ENCODE peak calls at places on chromosomes 1 and 21, in five cellular contexts. One of them, this sample, is unnamed.

GRCh38 chr1:203702130-203702577 is 62.8 kb upstream of the LAX1 start:
- DNase-seq in choroid plexus epithelial cell: peak
- DNase-seq in sciatic nerve: peak
- DNase-seq in CD4-positive, alpha-beta T cell: peak
- DNase-seq in adrenal gland: peak
- DNase-seq in this sample: no peak

GRCh38 chr1:72075411-72075810 is 206.9 kb downstream of the NEGR1 start:
- DNase-seq in choroid plexus epithelial cell: no peak
- DNase-seq in sciatic nerve: no peak
- DNase-seq in CD4-positive, alpha-beta T cell: no peak
- DNase-seq in adrenal gland: no peak
- DNase-seq in this sample: no peak

GRCh38 chr1:32724678-32725594 is 22.4 kb upstream of the SYNC start:
- DNase-seq in choroid plexus epithelial cell: peak
- DNase-seq in sciatic nerve: no peak
- DNase-seq in CD4-positive, alpha-beta T cell: no peak
- DNase-seq in adrenal gland: peak
- DNase-seq in this sample: no peak

GRCh38 chr1:9561429-9561828 is 22.2 kb downstream of the SLC25A33 start:
- DNase-seq in choroid plexus epithelial cell: peak
- DNase-seq in sciatic nerve: no peak
- DNase-seq in CD4-positive, alpha-beta T cell: no peak
- DNase-seq in adrenal gland: peak
- DNase-seq in this sample: no peak

GRCh38 chr21:41459884-41460534 is 34.0 kb downstream of the MX1 start:
- DNase-seq in choroid plexus epithelial cell: no peak
- DNase-seq in sciatic nerve: no peak
- DNase-seq in CD4-positive, alpha-beta T cell: no peak
- DNase-seq in adrenal gland: no peak
- DNase-seq in this sample: no peak

GRCh38 chr1:180178511-180179161 is 24.0 kb downstream of the QSOX1 start:
- DNase-seq in choroid plexus epithelial cell: peak
- DNase-seq in sciatic nerve: peak
- DNase-seq in CD4-positive, alpha-beta T cell: peak
- DNase-seq in adrenal gland: peak
- DNase-seq in this sample: peak

GRCh38 chr1:55140137-55140536 is 75.0 kb downstream of the USP24 start:
- DNase-seq in choroid plexus epithelial cell: no peak
- DNase-seq in sciatic nerve: no peak
- DNase-seq in CD4-positive, alpha-beta T cell: no peak
- DNase-seq in adrenal gland: no peak
- DNase-seq in this sample: no peak

GRCh38 chr1:223611939-223612338 is 53.6 kb downstream of the CAPN8 start:
- DNase-seq in choroid plexus epithelial cell: no peak
- DNase-seq in sciatic nerve: no peak
- DNase-seq in CD4-positive, alpha-beta T cell: no peak
- DNase-seq in adrenal gland: no peak
- DNase-seq in this sample: no peak

GRCh38 chr1:19445417-19446342 is 39.7 kb downstream of the CAPZB start:
- DNase-seq in choroid plexus epithelial cell: peak
- DNase-seq in sciatic nerve: no peak
- DNase-seq in CD4-positive, alpha-beta T cell: no peak
- DNase-seq in adrenal gland: peak
- DNase-seq in this sample: no peak

GRCh38 chr1:235597867-235598553 is 51.6 kb downstream of the GNG4 start:
- DNase-seq in choroid plexus epithelial cell: peak
- DNase-seq in sciatic nerve: no peak
- DNase-seq in CD4-positive, alpha-beta T cell: no peak
- DNase-seq in adrenal gland: no peak
- DNase-seq in this sample: no peak

GRCh38 chr1:203480525-203481084 is 5.0 kb downstream of the PRELP start:
- DNase-seq in choroid plexus epithelial cell: peak
- DNase-seq in sciatic nerve: peak
- DNase-seq in CD4-positive, alpha-beta T cell: no peak
- DNase-seq in adrenal gland: no peak
- DNase-seq in this sample: peak

GRCh38 chr1:182652933-182653332 is 31.5 kb downstream of the RGS8 start:
- DNase-seq in choroid plexus epithelial cell: no peak
- DNase-seq in sciatic nerve: no peak
- DNase-seq in CD4-positive, alpha-beta T cell: no peak
- DNase-seq in adrenal gland: no peak
- DNase-seq in this sample: no peak

GRCh38 chr1:152960452-152961044 is 9.9 kb upstream of the SPRR4 start:
- DNase-seq in choroid plexus epithelial cell: no peak
- DNase-seq in sciatic nerve: no peak
- DNase-seq in CD4-positive, alpha-beta T cell: no peak
- DNase-seq in adrenal gland: no peak
- DNase-seq in this sample: no peak

GRCh38 chr1:222047370-222047769 is 305.5 kb upstream of the DUSP10 start:
- DNase-seq in choroid plexus epithelial cell: no peak
- DNase-seq in sciatic nerve: no peak
- DNase-seq in CD4-positive, alpha-beta T cell: no peak
- DNase-seq in adrenal gland: no peak
- DNase-seq in this sample: no peak